ENCODE peak calls at places on chromosomes 1 and 21, in seven cellular contexts. O, V, H, U, B, R and T are unnamed samples.

GRCh38 chr1:27544818-27545612 is 55.0 kb upstream of the WASF2 start:
- DNase-seq in U (no peak), O (no peak), R (no peak), B (no peak), V (no peak), H (no peak), T (no peak)

GRCh38 chr1:45887156-45887842 is 83.9 kb downstream of the MAST2 start:
- DNase-seq in V (no peak), H (no peak), R (no peak), O (no peak), B (no peak), U (peak), T (no peak)

GRCh38 chr1:12496154-12496961 is 121.7 kb downstream of the DHRS3 start:
- DNase-seq in B (no peak), V (peak), H (no peak), U (no peak), R (peak), O (no peak), T (peak)

GRCh38 chr1:57860333-57860732 is 436.5 kb upstream of the DAB1 start:
- DNase-seq in B (no peak), H (no peak), O (no peak), U (no peak), V (no peak), R (no peak), T (no peak)

GRCh38 chr1:62282909-62283308 is 36.3 kb downstream of the KANK4 start:
- DNase-seq in R (no peak), H (no peak), O (no peak), V (no peak), U (no peak), B (no peak), T (no peak)

GRCh38 chr1:154867841-154868610 is 2.1 kb downstream of the KCNN3 start:
- DNase-seq in O (no peak), U (no peak), B (no peak), R (no peak), H (no peak), V (no peak), T (no peak)

GRCh38 chr1:86382878-86383277 is 13.2 kb downstream of the ODF2L start:
- DNase-seq in V (no peak), U (no peak), B (peak), H (no peak), O (no peak), R (no peak), T (no peak)

GRCh38 chr1:209661081-209661480 is 8.9 kb upstream of the LAMB3 start:
- DNase-seq in U (no peak), O (no peak), H (no peak), R (no peak), B (no peak), V (no peak), T (no peak)

GRCh38 chr21:32350981-32351380 is 41.8 kb downstream of the URB1 start:
- DNase-seq in U (no peak), O (no peak), V (no peak), H (no peak), R (no peak), B (no peak), T (no peak)

GRCh38 chr1:204445860-204446412 is 34.3 kb upstream of the PPP1R15B start:
- DNase-seq in H (no peak), O (peak), V (peak), R (peak), U (peak), B (no peak), T (peak)

GRCh38 chr1:112688781-112689193 is 14.3 kb downstream of the MOV10 start:
- DNase-seq in O (no peak), B (no peak), V (no peak), U (no peak), R (peak), H (no peak), T (no peak)
- TF ChIP-seq JUND in O (no peak), B (no peak), V (no peak), U (no peak), R (no peak), H (no peak), T (no peak)

GRCh38 chr21:18204931-18205330 is 39.7 kb upstream of the CHODL start:
- DNase-seq in U (no peak), B (no peak), R (no peak), O (no peak), H (no peak), V (no peak), T (peak)
- TF ChIP-seq JUND in U (no peak), B (no peak), R (no peak), O (no peak), H (no peak), V (no peak), T (no peak)

DNA sequence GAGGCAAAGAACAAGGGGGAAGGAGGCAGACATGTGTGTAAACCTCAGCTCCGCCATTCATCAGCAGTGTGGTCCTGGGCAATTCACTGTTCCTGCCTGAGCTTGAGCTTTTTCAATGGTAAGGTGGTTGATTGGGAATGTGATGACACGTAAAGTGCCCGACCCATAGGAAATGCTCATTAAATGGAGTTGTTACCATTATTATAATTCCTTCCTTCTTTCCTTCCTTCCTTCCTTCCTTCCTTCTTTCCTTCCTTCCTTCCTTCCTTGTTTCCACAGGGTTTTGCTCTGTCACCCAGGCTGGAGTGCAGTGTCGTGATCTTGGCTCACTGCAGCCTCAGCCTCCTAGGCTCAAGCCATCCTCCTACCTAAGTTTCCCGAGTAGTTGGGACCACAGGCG is 4.3 kb downstream of the GPR37L1 start:
- DNase-seq in O (no peak), B (no peak), V (no peak), R (no peak), U (no peak), H (no peak), T (no peak)
- TF ChIP-seq JUND in O (no peak), B (no peak), V (no peak), R (no peak), U (no peak), H (no peak), T (no peak)

GRCh38 chr1:17887646-17888395 is 132.7 kb downstream of the ACTL8 start:
- DNase-seq in R (no peak), H (no peak), B (no peak), O (no peak), U (no peak), V (no peak), T (no peak)

GRCh38 chr1:17886361-17886760 is 131.2 kb downstream of the ACTL8 start:
- DNase-seq in B (no peak), O (no peak), U (no peak), V (no peak), H (no peak), R (no peak), T (no peak)

GRCh38 chr1:17885663-17886062 is 130.5 kb downstream of the ACTL8 start:
- DNase-seq in O (no peak), H (no peak), V (no peak), U (no peak), B (no peak), R (no peak), T (no peak)

GRCh38 chr1:17883662-17884395 is 128.7 kb downstream of the ACTL8 start:
- DNase-seq in U (no peak), O (no peak), R (no peak), H (no peak), V (no peak), B (no peak), T (no peak)

DNA sequence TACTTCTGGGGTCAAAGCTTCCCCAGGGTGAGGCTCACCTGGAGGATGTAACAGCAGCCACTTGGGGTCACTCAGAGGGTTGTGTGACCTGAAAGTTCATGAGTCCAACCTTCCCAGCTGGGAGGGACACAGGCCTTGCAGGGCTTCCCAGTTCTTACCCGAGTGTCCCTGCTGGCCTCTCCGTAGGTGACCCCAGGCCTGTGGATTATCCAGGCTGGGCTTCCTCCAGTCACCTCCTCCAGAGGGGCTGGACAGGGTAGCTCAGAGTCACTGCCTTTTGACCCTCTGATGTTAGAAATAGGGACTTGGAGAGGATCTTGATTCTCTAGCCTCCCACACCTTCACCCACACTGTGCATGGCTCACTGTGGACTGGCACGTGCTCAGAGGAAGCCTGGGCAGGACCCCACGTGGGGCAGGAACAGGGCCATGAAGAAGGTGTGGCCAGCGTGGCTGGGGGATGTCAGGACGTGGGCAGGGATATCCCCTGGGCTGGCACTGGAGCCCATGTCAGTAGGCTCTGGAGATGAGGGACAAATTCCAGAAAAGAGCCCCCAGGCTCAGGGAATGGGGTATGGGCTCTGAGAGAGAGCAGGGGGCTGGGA is 131.8 kb downstream of the ACTL8 start:
- DNase-seq in R (no peak), V (no peak), O (no peak), B (no peak), H (no peak), U (no peak), T (no peak)
- TF ChIP-seq JUND in R (no peak), V (no peak), O (no peak), B (no peak), H (no peak), U (no peak), T (no peak)

GRCh38 chr1:1165485-1165884 is 8.2 kb upstream of the TTLL10 start:
- DNase-seq in O (no peak), V (no peak), U (no peak), B (no peak), R (no peak), H (no peak), T (peak)

GRCh38 chr1:1162597-1163537 is 10.8 kb upstream of the TTLL10 start:
- DNase-seq in H (peak), R (no peak), V (no peak), B (no peak), O (no peak), U (no peak), T (peak)

GRCh38 chr1:1164361-1164700 is 9.3 kb upstream of the TTLL10 start:
- DNase-seq in O (no peak), B (no peak), V (no peak), U (no peak), R (no peak), H (no peak), T (no peak)

GRCh38 chr1:1164701-1165451 is 8.8 kb upstream of the TTLL10 start:
- DNase-seq in V (no peak), U (peak), B (no peak), R (no peak), O (no peak), H (no peak), T (no peak)

GRCh38 chr1:1163538-1164070 is 10.1 kb upstream of the TTLL10 start:
- DNase-seq in U (no peak), V (no peak), R (no peak), O (no peak), B (no peak), H (no peak), T (peak)
- TF ChIP-seq JUND in U (no peak), V (no peak), R (no peak), O (no peak), B (no peak), H (no peak), T (no peak)